ENCODE peak calls at places on chromosomes 11 and 22, in five cellular contexts. N is MM.1S, E is aorta, T is GM12865, R is NCI-H1105 treated with DMSO at 0.1 percent for 48 hours. W is an unnamed sample.

GRCh38 chr22:35350539-35351503 is 30.1 kb upstream of the HMOX1 start:
- DNase-seq in E (peak), R (peak), N (peak), T (peak), W (peak)

GRCh38 chr11:45927332-45927683 is 4.9 kb downstream of the LARGE2 start:
- DNase-seq in T (no peak), E (peak), N (no peak), R (no peak), W (no peak)

GRCh38 chr11:58502004-58502403 is 5.9 kb downstream of the OR5B21 start:
- DNase-seq in T (no peak), N (no peak), E (no peak), R (no peak), W (no peak)

GRCh38 chr11:47593492-47593933 is 698 bp downstream of the C1QTNF4 start:
- DNase-seq in R (peak), N (no peak), T (no peak), E (no peak), W (no peak)

GRCh38 chr11:86717817-86718501 is 45.5 kb upstream of the ME3 start:
- DNase-seq in R (no peak), N (no peak), E (no peak), T (no peak), W (no peak)

GRCh38 chr11:67287355-67288197 is 1.5 kb upstream of the ANKRD13D start:
- DNase-seq in N (no peak), R (no peak), T (no peak), E (peak), W (no peak)

GRCh38 chr11:126512251-126512650 is 156.8 kb downstream of the ST3GAL4 start:
- DNase-seq in T (no peak), R (no peak), N (no peak), E (peak), W (peak)

GRCh38 chr11:2517386-2518064 is 72.7 kb downstream of the KCNQ1 start:
- DNase-seq in N (no peak), E (peak), R (no peak), T (no peak), W (peak)

GRCh38 chr22:28869736-28870135 is 13.6 kb upstream of the ZNRF3 start:
- DNase-seq in T (no peak), N (no peak), E (no peak), R (no peak), W (no peak)

GRCh38 chr11:35618497-35619029 is 303 bp downstream of the FJX1 start:
- DNase-seq in N (peak), R (peak), T (peak), E (no peak), W (peak)

GRCh38 chr11:3684787-3685186 is 13.6 kb upstream of the CHRNA10 start:
- DNase-seq in R (no peak), T (no peak), E (no peak), N (no peak), W (no peak)

GRCh38 chr11:67372993-67373915 is at the start of gene CLCF1:
- DNase-seq in E (peak), R (no peak), N (peak), T (peak), W (peak)

GRCh38 chr11:67275606-67276409 is 9.5 kb downstream of the GRK2 start:
- DNase-seq in N (no peak), E (peak), R (no peak), T (no peak), W (peak)

GRCh38 chr11:76892305-76892704 is 31.6 kb downstream of the ACER3 start:
- DNase-seq in N (no peak), E (no peak), R (no peak), T (no peak), W (no peak)

GRCh38 chr11:6387811-6388599 is 2.3 kb upstream of the SMPD1 start:
- DNase-seq in T (no peak), N (no peak), E (no peak), R (no peak), W (no peak)

GRCh38 chr22:23380230-23380573 is 199.9 kb downstream of the IGLL1 start:
- DNase-seq in N (no peak), R (peak), T (no peak), E (peak), W (no peak)

GRCh38 chr11:46112961-46113617 is 8.2 kb downstream of the PHF21A start:
- DNase-seq in R (peak), T (peak), E (no peak), N (peak), W (no peak)

GRCh38 chr22:41976070-41976901 is 7.0 kb downstream of the SEPTIN3 start:
- DNase-seq in E (no peak), N (peak), R (peak), T (peak), W (peak)

GRCh38 chr11:2921742-2922493 is 7.3 kb downstream of the PHLDA2 start:
- DNase-seq in R (no peak), N (no peak), T (no peak), E (no peak), W (no peak)

GRCh38 chr22:48630848-48631247 is 1196.8 kb downstream of the BRD1 start:
- DNase-seq in T (no peak), E (no peak), R (no peak), N (no peak), W (no peak)

W was measured in upper lobe of right lung.